ENCODE peak calls at places on chromosomes 1 and 21, in four cellular contexts. Q is NCI-H226; A is activated CD4-positive, CD25-positive, alpha-beta regulatory T cell treated with anti-CD3 and anti-CD28 coated beads, Interleukin-2, amount 50 U/mL, for 16 hours; C is iPS-NIHi11. H is an unnamed sample.

GRCh38 chr1:28642056-28642846 is 616 bp downstream of the TAF12 start:
- DNase-seq in Q (no peak), C (peak; percentile 45), A (no peak), H (peak; percentile 49)

GRCh38 chr1:231688989-231689388 is 62.4 kb downstream of the DISC1 start:
- DNase-seq in A (no peak), Q (no peak), C (no peak), H (no peak)

GRCh38 chr1:227318852-227319607 is 738 bp upstream of the CDC42BPA start:
- DNase-seq in C (peak; percentile 81), A (no peak), Q (no peak), H (peak; percentile 91)

GRCh38 chr1:168653567-168653966 is 75.4 kb downstream of the DPT start:
- DNase-seq in A (no peak), C (no peak), Q (peak; percentile 49), H (no peak)

GRCh38 chr1:41661428-41662060 is 177.1 kb upstream of the EDN2 start:
- DNase-seq in Q (peak; percentile 16), A (no peak), C (peak; percentile 34), H (no peak)

GRCh38 chr1:47578026-47578861 is 140.4 kb downstream of the FOXD2 start:
- DNase-seq in C (no peak), A (no peak), Q (no peak), H (no peak)

GRCh38 chr1:45617618-45618017 is 6.2 kb downstream of the CCDC17 start:
- DNase-seq in C (no peak), A (no peak), Q (peak; percentile 47), H (no peak)

GRCh38 chr1:38076038-38076437 is 29.4 kb upstream of the POU3F1 start:
- DNase-seq in C (peak; percentile 87), Q (no peak), A (no peak), H (no peak)

GRCh38 chr1:54219688-54220003 is 19.7 kb downstream of the MRPL37 start:
- DNase-seq in C (no peak), Q (no peak), A (no peak), H (no peak)

GRCh38 chr1:41980872-41981653 is 62.3 kb upstream of the HIVEP3 start:
- DNase-seq in A (no peak), Q (no peak), C (no peak), H (no peak)

GRCh38 chr1:231856426-231856825 is 229.8 kb downstream of the DISC1 start:
- DNase-seq in C (peak; percentile 22), A (no peak), Q (no peak), H (no peak)

GRCh38 chr1:2230781-2231666 is 2.9 kb downstream of the SKI start:
- DNase-seq in C (no peak), A (no peak), Q (no peak), H (no peak)

GRCh38 chr1:183310753-183311465 is 107.3 kb downstream of the NMNAT2 start:
- DNase-seq in A (no peak), Q (no peak), C (no peak), H (no peak)

GRCh38 chr1:224831501-224831900 is 98.0 kb upstream of the DNAH14 start:
- DNase-seq in A (no peak), Q (no peak), C (no peak), H (no peak)

GRCh38 chr1:246583448-246584185 is 17.4 kb downstream of the CNST start:
- DNase-seq in A (no peak), Q (no peak), C (no peak), H (no peak)

GRCh38 chr1:98660941-98661543 is 479 bp upstream of the SNX7 start:
- DNase-seq in Q (no peak), A (no peak), C (no peak), H (no peak)

GRCh38 chr1:175172503-175172902 is 20.1 kb downstream of the KIAA0040 start:
- DNase-seq in Q (no peak), A (no peak), C (no peak), H (no peak)

GRCh38 chr1:185864889-185865288 is 130.7 kb downstream of the HMCN1 start:
- DNase-seq in Q (peak; percentile 86), A (no peak), C (no peak), H (no peak)

GRCh38 chr1:27341525-27342252 is at the start of gene SYTL1:
- DNase-seq in A (no peak), Q (peak; percentile 78), C (peak; percentile 88), H (no peak)

GRCh38 chr21:14361958-14362357 is 21.0 kb downstream of the HSPA13 start:
- DNase-seq in Q (peak; percentile 47), C (no peak), A (no peak), H (no peak)

GRCh38 chr1:225711236-225711937 is 58.5 kb upstream of the ENAH start:
- DNase-seq in C (no peak), Q (no peak), A (no peak), H (no peak)

GRCh38 chr1:205381305-205381704 is 24.6 kb upstream of the KLHDC8A start:
- DNase-seq in A (no peak), Q (no peak), C (no peak), H (no peak)

GRCh38 chr1:159753386-159753785 is 27.4 kb upstream of the DUSP23 start:
- DNase-seq in C (no peak), A (no peak), Q (no peak), H (no peak)

GRCh38 chr1:22804333-22804906 is 93.8 kb downstream of the EPHB2 start:
- DNase-seq in C (no peak), Q (no peak), A (no peak), H (no peak)

GRCh38 chr1:234564035-234565029 is 45.6 kb downstream of the IRF2BP2 start:
- DNase-seq in C (peak; percentile 39), A (no peak), Q (peak; percentile 94), H (no peak)

GRCh38 chr1:165637427-165637826 is 6.4 kb downstream of the MGST3 start:
- DNase-seq in A (no peak), C (no peak), Q (peak; percentile 41), H (no peak)

GRCh38 chr1:35046730-35047129 is 15.0 kb upstream of the ZMYM6 start:
- DNase-seq in C (no peak), A (no peak), Q (no peak), H (no peak)

GRCh38 chr1:2135866-2136265 is 58.7 kb downstream of the FAAP20 start:
- DNase-seq in Q (no peak), C (no peak), A (no peak), H (no peak)

GRCh38 chr1:231231511-231231910 is 9.5 kb upstream of the GNPAT start:
- DNase-seq in A (no peak), Q (no peak), C (no peak), H (no peak)

GRCh38 chr21:41166947-41167346 is 1.0 kb upstream of the BACE2 start:
- DNase-seq in Q (no peak), A (no peak), C (no peak), H (no peak)

GRCh38 chr1:188782220-188782841 is 1695.3 kb downstream of the BRINP3 start:
- DNase-seq in C (peak; percentile 59), Q (peak; percentile 39), A (no peak), H (peak; percentile 72)

GRCh38 chr1:165114889-165115285 is 241.6 kb downstream of the LMX1A start:
- DNase-seq in A (no peak), Q (no peak), C (no peak), H (no peak)

GRCh38 chr1:53919675-53920066 is 25.7 kb downstream of the DIO1 start:
- DNase-seq in Q (no peak), A (no peak), C (no peak), H (no peak)

GRCh38 chr1:20723159-20723536 is 5.3 kb upstream of the KIF17 start:
- DNase-seq in C (no peak), A (no peak), Q (no peak), H (no peak)

GRCh38 chr1:20361805-20362381 is 71.2 kb downstream of the VWA5B1 start:
- DNase-seq in C (peak; percentile 86), Q (peak; percentile 45), A (no peak), H (no peak)

H was measured in NT2/D1.